ENCODE peak calls at places on chromosomes 4 and X, in five cellular contexts. L is left ventricle myocardium inferior, Y is GM23248, E is cardiac muscle cell, N is endodermal cell. G is an unnamed sample. For H3K4me1, the result is how much of the 10 kb centered on the place peaks cover.

GRCh38 chrX:17567173-17567572 is 170.1 kb upstream of the SCML1 start:
- DNase-seq in L (no peak), Y (peak), E (no peak), N (no peak), G (no peak)

GRCh38 chr4:169634975-169635374 is 14.6 kb downstream of the CLCN3 start:
- DNase-seq in L (no peak), Y (no peak), E (no peak), N (no peak), G (no peak)

GRCh38 chrX:134501942-134502341 is 42.0 kb downstream of the HPRT1 start:
- DNase-seq in L (no peak), Y (no peak), E (no peak), N (no peak), G (no peak)

GRCh38 chr4:154485127-154485773 is 6.3 kb downstream of the DCHS2 start:
- DNase-seq in L (no peak), Y (no peak), E (no peak), N (no peak), G (no peak)

GRCh38 chr4:74501579-74501978 is 56.6 kb downstream of the AREG start:
- DNase-seq in L (no peak), Y (peak), E (peak), N (no peak), G (no peak)

GRCh38 chr4:4693258-4693657 is 151.4 kb upstream of the STX18 start:
- DNase-seq in L (no peak), Y (peak), E (no peak), N (no peak), G (no peak)

GRCh38 chrX:39445336-39445735 is 644.1 kb downstream of the MID1IP1 start:
- DNase-seq in L (no peak), Y (no peak), E (peak), N (peak), G (no peak)

GRCh38 chr4:123603165-123603564 is 206.6 kb downstream of the SPRY1 start:
- DNase-seq in L (no peak), Y (peak), E (peak), N (no peak), G (no peak)

GRCh38 chrX:56233682-56234081 is 1.5 kb downstream of the KLF8 start:
- DNase-seq in L (peak), Y (peak), E (peak), N (peak), G (peak)

GRCh38 chr4:158949094-158949493 is 153.8 kb upstream of the RAPGEF2 start:
- DNase-seq in L (no peak), Y (peak), E (peak), N (no peak), G (no peak)

GRCh38 chr4:78477276-78477675 is 74.3 kb upstream of the ANXA3 start:
- DNase-seq in L (no peak), Y (peak), E (peak), N (no peak), G (no peak)

GRCh38 chr4:170672571-170672970 is 582.8 kb upstream of the AADAT start:
- DNase-seq in L (no peak), Y (peak), E (no peak), N (no peak), G (no peak)

GRCh38 chr4:53905281-53905934 is 159.0 kb downstream of the CHIC2 start:
- DNase-seq in L (no peak), Y (peak), E (peak), N (no peak), G (no peak)

GRCh38 chr4:184968784-184969201 is 49.5 kb upstream of the HELT start:
- DNase-seq in L (peak), Y (no peak), E (no peak), N (no peak), G (peak)

GRCh38 chrX:16319929-16320328 is 152.6 kb downstream of the MAGEB17 start:
- DNase-seq in L (no peak), Y (peak), E (no peak), N (no peak), G (no peak)

GRCh38 chrX:129577473-129577872 is 37.4 kb downstream of the OCRL start:
- DNase-seq in L (no peak), Y (peak), E (peak), N (no peak), G (no peak)

GRCh38 chr4:36884151-36884550 is 360.4 kb upstream of the NWD2 start:
- DNase-seq in L (no peak), Y (no peak), E (no peak), N (no peak), G (no peak)

GRCh38 chr4:17981063-17981462 is 40.5 kb downstream of the LCORL start:
- DNase-seq in L (no peak), Y (peak), E (peak), N (no peak), G (no peak)

GRCh38 chr4:102315532-102315931 is 29.8 kb downstream of the SLC39A8 start:
- DNase-seq in L (no peak), Y (no peak), E (no peak), N (no peak), G (no peak)

GRCh38 chr4:73892966-73893365 is 23.8 kb downstream of the CXCL1 start:
- DNase-seq in L (no peak), Y (no peak), E (no peak), N (no peak), G (no peak)

GRCh38 chr4:37699874-37700481 is 13.8 kb upstream of the RELL1 start:
- DNase-seq in L (no peak), Y (no peak), E (no peak), N (no peak), G (no peak)

GRCh38 chrX:128106630-128107029 is 54.4 kb upstream of the ACTRT1 start:
- DNase-seq in L (no peak), Y (no peak), E (no peak), N (peak), G (no peak)

DNA sequence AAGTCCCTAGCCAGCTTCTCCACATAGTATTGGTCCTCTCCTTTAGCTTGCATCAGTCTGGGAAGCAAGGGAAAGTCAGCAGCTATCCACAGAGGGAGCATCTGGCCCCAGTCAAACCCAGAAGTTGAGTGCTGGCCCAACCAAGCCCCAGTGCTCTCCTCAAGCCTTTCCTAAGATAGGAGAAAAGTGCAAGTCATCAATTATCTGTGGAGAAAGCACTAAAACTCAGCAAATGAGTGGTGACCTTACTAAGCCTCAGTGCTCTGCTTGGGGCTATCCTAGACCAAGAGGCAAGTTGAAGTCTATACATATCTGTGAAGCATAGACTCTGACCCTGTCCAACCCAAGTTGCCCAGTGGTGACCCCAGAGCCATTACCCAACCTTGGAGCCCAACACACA is 28.5 kb upstream of the MAGEE1 start:
- DNase-seq in L (no peak), Y (no peak), E (no peak), N (no peak), G (no peak)
- H3K27ac ChIP-seq in L (no peak), Y (no peak), E (no peak), N (no peak), G (no peak)

GRCh38 chr4:70992354-70992753 is 1.1 kb upstream of the DCK start:
- DNase-seq in L (no peak), Y (no peak), E (no peak), N (peak), G (peak)
- H3K4me3 ChIP-seq in L (peak), Y (peak), E (no peak), N (peak), G (peak)

DNA sequence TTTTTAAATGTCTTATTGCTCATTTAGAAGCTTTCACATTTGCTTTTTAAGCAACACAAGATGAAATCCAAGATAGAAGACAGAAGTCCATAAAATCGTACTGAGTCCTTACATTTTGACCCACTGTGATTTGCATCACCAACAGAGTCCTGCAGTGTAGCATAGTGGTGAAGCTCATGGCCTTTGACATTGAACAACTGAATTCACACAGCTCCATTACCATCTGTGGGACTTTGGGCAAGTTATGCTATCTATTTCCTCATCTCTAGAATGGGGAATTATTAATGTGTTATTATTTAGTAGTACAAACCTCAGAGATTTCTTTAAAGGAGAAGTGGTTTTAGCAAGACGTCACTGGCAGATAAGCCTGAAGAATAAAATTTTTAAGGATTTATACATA is 10.7 kb downstream of the GPRIN3 start:
- DNase-seq in L (no peak), Y (no peak), E (no peak), N (no peak), G (no peak)
- H3K4me1 ChIP-seq in L (half or more), Y (under half), E (half or more), N (under half), G (under half)

GRCh38 chr4:41537267-41537890 is 578 bp upstream of the LIMCH1 start:
- DNase-seq in L (no peak), Y (no peak), E (no peak), N (no peak), G (no peak)
- H3K27ac ChIP-seq in L (peak), Y (no peak), E (no peak), N (no peak), G (peak)

GRCh38 chr4:689498-690122 is 659 bp upstream of the SLC49A3 start:
- DNase-seq in L (no peak), Y (no peak), E (no peak), N (no peak), G (no peak)
- H3K4me3 ChIP-seq in L (peak), Y (peak), E (no peak), N (peak), G (peak)